ENCODE peak calls at places on chromosome X, in five cellular contexts. One of them, this sample, is unnamed. For H3K27me3, the result is how much of the 10 kb centered on the place peaks cover.

GRCh38 chrX:123489011-123489410 is 243.8 kb downstream of the THOC2 start:
- DNase-seq in mesenchymal stem cell: peak
- DNase-seq in H9: no peak
- DNase-seq in H1: no peak
- DNase-seq in trophoblast cell: no peak
- DNase-seq in this sample: no peak

GRCh38 chrX:39859991-39860861 is 237.5 kb downstream of the BCOR start:
- DNase-seq in mesenchymal stem cell: peak
- DNase-seq in H9: peak
- DNase-seq in H1: peak
- DNase-seq in trophoblast cell: peak
- DNase-seq in this sample: peak

GRCh38 chrX:69093960-69094935 is 71.0 kb downstream of the PJA1 start:
- DNase-seq in mesenchymal stem cell: peak
- DNase-seq in H9: peak
- DNase-seq in H1: no peak
- DNase-seq in trophoblast cell: peak
- DNase-seq in this sample: peak

GRCh38 chrX:2677764-2678163 is 13.3 kb upstream of the CD99 start:
- DNase-seq in mesenchymal stem cell: peak
- DNase-seq in H9: peak
- DNase-seq in H1: no peak
- DNase-seq in trophoblast cell: peak
- DNase-seq in this sample: no peak

GRCh38 chrX:95063554-95063953 is 1389.5 kb downstream of the FAM133A start:
- DNase-seq in mesenchymal stem cell: peak
- DNase-seq in H9: no peak
- DNase-seq in H1: no peak
- DNase-seq in trophoblast cell: no peak
- DNase-seq in this sample: no peak

GRCh38 chrX:7706032-7706431 is 136.9 kb upstream of the VCX start:
- DNase-seq in mesenchymal stem cell: no peak
- DNase-seq in H9: no peak
- DNase-seq in H1: no peak
- DNase-seq in trophoblast cell: no peak
- DNase-seq in this sample: no peak

GRCh38 chrX:102959471-102959870 is 22.4 kb downstream of the RAB40AL start:
- DNase-seq in mesenchymal stem cell: peak
- DNase-seq in H9: no peak
- DNase-seq in H1: no peak
- DNase-seq in trophoblast cell: no peak
- DNase-seq in this sample: no peak

GRCh38 chrX:7941390-7942042 is 14.3 kb upstream of the PNPLA4 start:
- DNase-seq in mesenchymal stem cell: no peak
- DNase-seq in H9: peak
- DNase-seq in H1: no peak
- DNase-seq in trophoblast cell: no peak
- DNase-seq in this sample: no peak

GRCh38 chrX:53241558-53241957 is 16.6 kb upstream of the KDM5C start:
- DNase-seq in mesenchymal stem cell: no peak
- DNase-seq in H9: no peak
- DNase-seq in H1: no peak
- DNase-seq in trophoblast cell: no peak
- DNase-seq in this sample: no peak

GRCh38 chrX:30196322-30196721 is 19.0 kb upstream of the MAGEB2 start:
- DNase-seq in mesenchymal stem cell: peak
- DNase-seq in H9: no peak
- DNase-seq in H1: no peak
- DNase-seq in trophoblast cell: no peak
- DNase-seq in this sample: no peak

GRCh38 chrX:34638116-34638515 is 19.0 kb downstream of the TMEM47 start:
- DNase-seq in mesenchymal stem cell: peak
- DNase-seq in H9: no peak
- DNase-seq in H1: no peak
- DNase-seq in trophoblast cell: no peak
- DNase-seq in this sample: no peak

GRCh38 chrX:113929004-113929403 is 654.9 kb upstream of the HTR2C start:
- DNase-seq in mesenchymal stem cell: peak
- DNase-seq in H9: peak
- DNase-seq in H1: peak
- DNase-seq in trophoblast cell: no peak
- DNase-seq in this sample: peak

GRCh38 chrX:34058005-34058404 is 74.1 kb downstream of the FAM47A start:
- DNase-seq in mesenchymal stem cell: no peak
- DNase-seq in H9: peak
- DNase-seq in H1: no peak
- DNase-seq in trophoblast cell: no peak
- DNase-seq in this sample: no peak

GRCh38 chrX:99461223-99461622 is 948.9 kb downstream of the PCDH19 start:
- DNase-seq in mesenchymal stem cell: no peak
- DNase-seq in H9: no peak
- DNase-seq in H1: no peak
- DNase-seq in trophoblast cell: no peak
- DNase-seq in this sample: no peak

GRCh38 chrX:143873343-143873742 is 10.5 kb upstream of the UBE2NL start:
- DNase-seq in mesenchymal stem cell: no peak
- DNase-seq in H9: no peak
- DNase-seq in H1: no peak
- DNase-seq in trophoblast cell: no peak
- DNase-seq in this sample: no peak

GRCh38 chrX:31165241-31166035 is 93.6 kb upstream of the FTHL17 start:
- DNase-seq in mesenchymal stem cell: peak
- DNase-seq in H9: no peak
- DNase-seq in H1: no peak
- DNase-seq in trophoblast cell: peak
- DNase-seq in this sample: no peak

GRCh38 chrX:72031634-72032033 is 100.1 kb downstream of the RTL5 start:
- DNase-seq in mesenchymal stem cell: no peak
- DNase-seq in H9: no peak
- DNase-seq in H1: no peak
- DNase-seq in trophoblast cell: no peak
- DNase-seq in this sample: no peak

GRCh38 chrX:46803140-46803539 is 33.7 kb upstream of the RP2 start:
- DNase-seq in mesenchymal stem cell: no peak
- DNase-seq in H9: no peak
- DNase-seq in H1: no peak
- DNase-seq in trophoblast cell: no peak
- DNase-seq in this sample: no peak

GRCh38 chrX:9312922-9313867 is 151.7 kb upstream of the TBL1X start:
- DNase-seq in mesenchymal stem cell: no peak
- DNase-seq in H9: peak
- DNase-seq in H1: no peak
- DNase-seq in trophoblast cell: no peak
- DNase-seq in this sample: no peak

GRCh38 chrX:134875679-134876078 is 115.1 kb upstream of the SMIM10 start:
- DNase-seq in mesenchymal stem cell: no peak
- DNase-seq in H9: no peak
- DNase-seq in H1: no peak
- DNase-seq in trophoblast cell: no peak
- DNase-seq in this sample: no peak

GRCh38 chrX:73830489-73831414 is 267.8 kb downstream of the CHIC1 start:
- DNase-seq in mesenchymal stem cell: no peak
- DNase-seq in H9: no peak
- DNase-seq in H1: no peak
- DNase-seq in trophoblast cell: no peak
- DNase-seq in this sample: no peak

GRCh38 chrX:9141496-9141895 is 107.6 kb upstream of the FAM9B start:
- DNase-seq in mesenchymal stem cell: peak
- DNase-seq in H9: no peak
- DNase-seq in H1: no peak
- DNase-seq in trophoblast cell: peak
- DNase-seq in this sample: no peak

GRCh38 chrX:136336623-136337022 is 35.9 kb downstream of the ADGRG4 start:
- DNase-seq in mesenchymal stem cell: peak
- DNase-seq in H9: no peak
- DNase-seq in H1: no peak
- DNase-seq in trophoblast cell: no peak
- DNase-seq in this sample: no peak

GRCh38 chrX:28022371-28022770 is 41.1 kb upstream of the DCAF8L1 start:
- DNase-seq in mesenchymal stem cell: no peak
- DNase-seq in H9: no peak
- DNase-seq in H1: no peak
- DNase-seq in trophoblast cell: no peak
- DNase-seq in this sample: no peak

GRCh38 chrX:69046996-69047490 is 118.2 kb downstream of the PJA1 start:
- DNase-seq in mesenchymal stem cell: no peak
- DNase-seq in H9: peak
- DNase-seq in H1: no peak
- DNase-seq in trophoblast cell: no peak
- DNase-seq in this sample: no peak

GRCh38 chrX:151515233-151515632 is 48.2 kb upstream of the PASD1 start:
- DNase-seq in mesenchymal stem cell: no peak
- DNase-seq in H9: no peak
- DNase-seq in H1: no peak
- DNase-seq in trophoblast cell: no peak
- DNase-seq in this sample: no peak

GRCh38 chrX:148288451-148288850 is 212.0 kb upstream of the AFF2 start:
- DNase-seq in mesenchymal stem cell: no peak
- DNase-seq in H9: no peak
- DNase-seq in H1: no peak
- DNase-seq in trophoblast cell: no peak
- DNase-seq in this sample: no peak

GRCh38 chrX:41481264-41482109 is 34.3 kb downstream of the NYX start:
- DNase-seq in mesenchymal stem cell: no peak
- DNase-seq in H9: peak
- DNase-seq in H1: no peak
- DNase-seq in trophoblast cell: no peak
- DNase-seq in this sample: no peak

GRCh38 chrX:6226646-6227444 is 1.8 kb downstream of the NLGN4X start:
- DNase-seq in mesenchymal stem cell: no peak
- DNase-seq in H9: peak
- DNase-seq in H1: no peak
- DNase-seq in trophoblast cell: no peak
- DNase-seq in this sample: peak

GRCh38 chrX:103688949-103689348 is 2.5 kb upstream of the MORF4L2 start:
- DNase-seq in mesenchymal stem cell: peak
- DNase-seq in H9: no peak
- DNase-seq in H1: no peak
- DNase-seq in trophoblast cell: no peak
- DNase-seq in this sample: no peak

GRCh38 chrX:105725228-105725627 is 97.1 kb upstream of the NRK start:
- DNase-seq in mesenchymal stem cell: no peak
- DNase-seq in H9: no peak
- DNase-seq in H1: no peak
- DNase-seq in trophoblast cell: no peak
- DNase-seq in this sample: no peak

GRCh38 chrX:44842555-44843317 is 1.1 kb upstream of the DUSP21 start:
- DNase-seq in mesenchymal stem cell: no peak
- DNase-seq in H9: no peak
- DNase-seq in H1: no peak
- DNase-seq in trophoblast cell: peak
- DNase-seq in this sample: no peak

GRCh38 chrX:1205681-1206611 is 6.5 kb downstream of the CRLF2 start:
- DNase-seq in mesenchymal stem cell: peak
- DNase-seq in H9: peak
- DNase-seq in H1: peak
- DNase-seq in trophoblast cell: no peak
- DNase-seq in this sample: peak

GRCh38 chrX:115494133-115494532 is 66.8 kb upstream of the PLS3 start:
- DNase-seq in mesenchymal stem cell: no peak
- DNase-seq in H9: no peak
- DNase-seq in H1: no peak
- DNase-seq in trophoblast cell: no peak
- DNase-seq in this sample: no peak

GRCh38 chrX:43655151-43655676 is 885 bp upstream of the MAOA start:
- DNase-seq in mesenchymal stem cell: peak
- DNase-seq in H9: peak
- DNase-seq in H1: no peak
- DNase-seq in trophoblast cell: peak
- DNase-seq in this sample: no peak

GRCh38 chrX:40299502-40300118 is 201.9 kb upstream of the BCOR start:
- DNase-seq in mesenchymal stem cell: no peak
- DNase-seq in H9: no peak
- DNase-seq in H1: no peak
- DNase-seq in trophoblast cell: no peak
- DNase-seq in this sample: no peak

GRCh38 chrX:8189096-8189830 is 18.2 kb upstream of the VCX2 start:
- DNase-seq in mesenchymal stem cell: no peak
- DNase-seq in H9: no peak
- DNase-seq in H1: no peak
- DNase-seq in trophoblast cell: peak
- DNase-seq in this sample: no peak

GRCh38 chrX:13404364-13404763 is 84.5 kb upstream of the ATXN3L start:
- DNase-seq in mesenchymal stem cell: no peak
- DNase-seq in H9: no peak
- DNase-seq in H1: no peak
- DNase-seq in trophoblast cell: no peak
- DNase-seq in this sample: no peak
- H3K27me3 ChIP-seq in mesenchymal stem cell: under half
- H3K27me3 ChIP-seq in H9: under half
- H3K27me3 ChIP-seq in H1: under half
- H3K27me3 ChIP-seq in trophoblast cell: under half
- H3K27me3 ChIP-seq in this sample: under half

GRCh38 chrX:155132110-155132509 is 60.8 kb downstream of the BRCC3 start:
- DNase-seq in mesenchymal stem cell: no peak
- DNase-seq in H9: no peak
- DNase-seq in H1: no peak
- DNase-seq in trophoblast cell: no peak
- DNase-seq in this sample: no peak
- H2BK12ac ChIP-seq in mesenchymal stem cell: no peak
- H2BK12ac ChIP-seq in H9: no peak
- H2BK12ac ChIP-seq in H1: no peak
- H2BK12ac ChIP-seq in trophoblast cell: no peak
- H2BK12ac ChIP-seq in this sample: no peak

GRCh38 chrX:19122641-19123009 is 357 bp upstream of the ADGRG2 start:
- DNase-seq in mesenchymal stem cell: no peak
- DNase-seq in H9: no peak
- DNase-seq in H1: no peak
- DNase-seq in trophoblast cell: no peak
- DNase-seq in this sample: no peak

GRCh38 chrX:19121898-19122640 is at the start of gene ADGRG2:
- DNase-seq in mesenchymal stem cell: peak
- DNase-seq in H9: peak
- DNase-seq in H1: no peak
- DNase-seq in trophoblast cell: no peak
- DNase-seq in this sample: peak

DNA sequence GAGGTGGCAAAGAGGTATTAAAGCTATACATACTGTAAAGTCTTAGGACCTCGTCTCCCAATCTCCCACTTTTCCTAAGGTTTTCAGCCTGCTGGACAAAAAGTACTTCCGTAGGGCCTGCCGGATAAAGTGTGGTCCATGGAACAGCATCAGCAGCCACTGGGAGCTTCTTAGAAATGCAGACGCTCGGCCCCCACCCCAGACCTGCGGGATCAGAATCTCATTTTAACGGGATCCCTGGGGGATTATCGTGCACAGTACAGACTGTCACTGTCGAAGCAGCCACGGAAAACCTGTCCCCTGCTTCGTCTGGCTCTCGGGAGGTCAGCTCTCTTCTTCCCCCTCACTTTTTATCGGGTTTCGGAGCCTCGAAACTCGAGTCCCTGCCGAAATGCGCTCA is 802 bp downstream of the ADGRG2 start:
- DNase-seq in mesenchymal stem cell: no peak
- DNase-seq in H9: no peak
- DNase-seq in H1: no peak
- DNase-seq in trophoblast cell: no peak
- DNase-seq in this sample: no peak
- H3K27me3 ChIP-seq in mesenchymal stem cell: under half
- H3K27me3 ChIP-seq in H9: under half
- H3K27me3 ChIP-seq in H1: under half
- H3K27me3 ChIP-seq in trophoblast cell: under half
- H3K27me3 ChIP-seq in this sample: under half

GRCh38 chrX:110466790-110467189 is 108.1 kb downstream of the RTL9 start:
- DNase-seq in mesenchymal stem cell: no peak
- DNase-seq in H9: no peak
- DNase-seq in H1: no peak
- DNase-seq in trophoblast cell: no peak
- DNase-seq in this sample: no peak
- H2BK12ac ChIP-seq in mesenchymal stem cell: no peak
- H2BK12ac ChIP-seq in H9: no peak
- H2BK12ac ChIP-seq in H1: no peak
- H2BK12ac ChIP-seq in trophoblast cell: no peak
- H2BK12ac ChIP-seq in this sample: no peak

This sample was measured in neuronal stem cell.